ENCODE peak calls at places on chromosomes 2 and 18, in nine cellular contexts. T, O, P, M, E, L, A, R and B are unnamed samples.

GRCh38 chr2:224252601-224253000 is 149.3 kb downstream of the FAM124B start:
- DNase-seq in T (no peak), O (no peak), P (peak), M (no peak), E (no peak), L (no peak), A (peak), R (no peak), B (no peak)

GRCh38 chr2:231185886-231186285 is 12.5 kb upstream of the ARMC9 start:
- DNase-seq in T (no peak), O (no peak), P (no peak), M (no peak), E (no peak), L (no peak), A (no peak), R (no peak), B (no peak)

GRCh38 chr2:105397025-105397722 is 1.7 kb downstream of the FHL2 start:
- DNase-seq in T (no peak), O (no peak), P (peak), M (no peak), E (no peak), L (no peak), A (peak), R (no peak), B (no peak)

GRCh38 chr18:56606623-56607022 is 31.8 kb downstream of the TXNL1 start:
- DNase-seq in T (no peak), O (no peak), P (no peak), M (no peak), E (no peak), L (no peak), A (no peak), R (no peak), B (no peak)

GRCh38 chr2:37776487-37776886 is 105.0 kb upstream of the CDC42EP3 start:
- DNase-seq in T (no peak), O (peak), P (peak), M (no peak), E (peak), L (no peak), A (peak), R (peak), B (no peak)

GRCh38 chr2:237113026-237113810 is 27.5 kb downstream of the COPS8 start:
- DNase-seq in T (no peak), O (no peak), P (no peak), M (no peak), E (no peak), L (no peak), A (peak), R (no peak), B (no peak)

GRCh38 chr18:35089918-35090550 is 48.8 kb downstream of the MAPRE2 start:
- DNase-seq in T (no peak), O (no peak), P (no peak), M (no peak), E (no peak), L (no peak), A (peak), R (no peak), B (no peak)

GRCh38 chr2:72917875-72918660 is 749 bp downstream of the EMX1 start:
- DNase-seq in T (peak), O (no peak), P (no peak), M (peak), E (no peak), L (no peak), A (peak), R (no peak), B (no peak)

GRCh38 chr2:117686699-117687098 is 127.8 kb upstream of the DDX18 start:
- DNase-seq in T (no peak), O (no peak), P (no peak), M (no peak), E (no peak), L (no peak), A (no peak), R (no peak), B (no peak)

GRCh38 chr2:231795525-231796327 is 9.5 kb downstream of the COPS7B start:
- DNase-seq in T (no peak), O (peak), P (peak), M (peak), E (peak), L (peak), A (peak), R (peak), B (no peak)

GRCh38 chr2:42967959-42968674 is 175.7 kb upstream of the HAAO start:
- DNase-seq in T (no peak), O (no peak), P (peak), M (no peak), E (no peak), L (no peak), A (peak), R (no peak), B (no peak)

GRCh38 chr2:120447122-120447785 is 101.3 kb downstream of the INHBB start:
- DNase-seq in T (no peak), O (no peak), P (no peak), M (no peak), E (no peak), L (no peak), A (no peak), R (no peak), B (no peak)

GRCh38 chr2:19659375-19659774 is 242.4 kb downstream of the TTC32 start:
- DNase-seq in T (no peak), O (no peak), P (no peak), M (no peak), E (no peak), L (no peak), A (peak), R (no peak), B (no peak)

GRCh38 chr2:65231892-65232477 is 4.4 kb downstream of the ACTR2 start:
- DNase-seq in T (no peak), O (no peak), P (peak), M (no peak), E (no peak), L (no peak), A (peak), R (no peak), B (no peak)

GRCh38 chr2:37604716-37605115 is 66.7 kb downstream of the CDC42EP3 start:
- DNase-seq in T (no peak), O (no peak), P (peak), M (no peak), E (no peak), L (no peak), A (peak), R (no peak), B (no peak)

GRCh38 chr2:30472326-30472725 is 25.3 kb downstream of the LCLAT1 start:
- DNase-seq in T (no peak), O (no peak), P (peak), M (no peak), E (no peak), L (no peak), A (no peak), R (no peak), B (no peak)

GRCh38 chr2:7672027-7672684 is 754.9 kb downstream of the RNF144A start:
- DNase-seq in T (peak), O (peak), P (peak), M (peak), E (no peak), L (peak), A (peak), R (peak), B (peak)

GRCh38 chr2:177474904-177475474 is 82.4 kb downstream of the AGPS start:
- DNase-seq in T (no peak), O (peak), P (peak), M (no peak), E (peak), L (peak), A (peak), R (no peak), B (no peak)

GRCh38 chr18:68694316-68694715 is 20.6 kb downstream of the TMX3 start:
- DNase-seq in T (no peak), O (no peak), P (no peak), M (no peak), E (no peak), L (no peak), A (no peak), R (no peak), B (no peak)

GRCh38 chr18:3585656-3586509 is 135.9 kb downstream of the TGIF1 start:
- DNase-seq in T (peak), O (peak), P (peak), M (peak), E (peak), L (peak), A (peak), R (peak), B (peak)

GRCh38 chr2:3480352-3481010 is 38.9 kb downstream of the ADI1 start:
- DNase-seq in T (no peak), O (no peak), P (no peak), M (no peak), E (no peak), L (no peak), A (no peak), R (no peak), B (no peak)

GRCh38 chr2:127701651-127702394 is 526 bp downstream of the SFT2D3 start:
- DNase-seq in T (peak), O (peak), P (peak), M (peak), E (no peak), L (peak), A (peak), R (peak), B (peak)

GRCh38 chr2:127572841-127573240 is 37.4 kb downstream of the MYO7B start:
- DNase-seq in T (no peak), O (peak), P (no peak), M (no peak), E (no peak), L (no peak), A (no peak), R (no peak), B (no peak)

GRCh38 chr2:115635440-115635839 is 1193.0 kb downstream of the DPP10 start:
- DNase-seq in T (no peak), O (no peak), P (no peak), M (no peak), E (no peak), L (no peak), A (no peak), R (no peak), B (no peak)

GRCh38 chr2:47193607-47194006 is 38.5 kb upstream of the STPG4 start:
- DNase-seq in T (no peak), O (peak), P (no peak), M (no peak), E (no peak), L (no peak), A (peak), R (no peak), B (no peak)

GRCh38 chr18:56036673-56037072 is 448.7 kb upstream of the TCF4 start:
- DNase-seq in T (no peak), O (no peak), P (no peak), M (no peak), E (no peak), L (no peak), A (peak), R (no peak), B (no peak)

GRCh38 chr2:71679481-71679880 is 226.1 kb downstream of the DYSF start:
- DNase-seq in T (no peak), O (no peak), P (no peak), M (no peak), E (no peak), L (no peak), A (no peak), R (no peak), B (no peak)

GRCh38 chr2:61900246-61900645 is 5.2 kb upstream of the COMMD1 start:
- DNase-seq in T (no peak), O (no peak), P (no peak), M (no peak), E (no peak), L (no peak), A (no peak), R (no peak), B (no peak)

GRCh38 chr2:47072018-47072691 is 83.0 kb downstream of the STPG4 start:
- DNase-seq in T (no peak), O (no peak), P (peak), M (peak), E (peak), L (no peak), A (peak), R (no peak), B (no peak)

GRCh38 chr2:225415809-225416208 is 16.3 kb downstream of the NYAP2 start:
- DNase-seq in T (no peak), O (no peak), P (no peak), M (no peak), E (no peak), L (no peak), A (no peak), R (no peak), B (no peak)

GRCh38 chr18:9827856-9828793 is 57.6 kb upstream of the TXNDC2 start:
- DNase-seq in T (no peak), O (peak), P (peak), M (no peak), E (peak), L (peak), A (peak), R (no peak), B (no peak)

GRCh38 chr2:120442923-120443571 is 97.1 kb downstream of the INHBB start:
- DNase-seq in T (peak), O (no peak), P (no peak), M (peak), E (no peak), L (peak), A (no peak), R (peak), B (no peak)

GRCh38 chr18:65257157-65257556 is 493.7 kb upstream of the CDH7 start:
- DNase-seq in T (no peak), O (no peak), P (no peak), M (peak), E (no peak), L (no peak), A (no peak), R (peak), B (no peak)

GRCh38 chr2:79982445-79982844 is 322.1 kb downstream of the LRRTM1 start:
- DNase-seq in T (no peak), O (no peak), P (no peak), M (peak), E (no peak), L (no peak), A (no peak), R (peak), B (no peak)

GRCh38 chr2:72425996-72426395 is 278.3 kb upstream of the CYP26B1 start:
- DNase-seq in T (no peak), O (no peak), P (no peak), M (no peak), E (no peak), L (no peak), A (peak), R (no peak), B (no peak)